ENCODE peak calls at places on chromosomes 16 and 17, in seven cellular contexts. H is pancreas; X is CD4-positive, alpha-beta T cell; F is WTC11; A is AG09309; N is A549; L is hepatocyte. C is an unnamed sample.

GRCh38 chr17:15038656-15039055 is 226.5 kb downstream of the PMP22 start:
- DNase-seq in H (no peak), X (no peak), F (no peak), A (peak), N (no peak), L (no peak), C (no peak)

GRCh38 chr16:46883690-46884512 is at the start of gene GPT2:
- DNase-seq in H (peak), X (peak), F (peak), A (peak), N (peak), L (peak), C (peak)

GRCh38 chr16:75065149-75065807 is 51.3 kb downstream of the LDHD start:
- DNase-seq in H (no peak), X (peak), F (no peak), A (no peak), N (no peak), L (peak), C (no peak)

GRCh38 chr17:382644-383533 is 30.3 kb upstream of the RPH3AL start:
- DNase-seq in H (no peak), X (no peak), F (peak), A (peak), N (peak), L (peak), C (no peak)

GRCh38 chr17:14211778-14212177 is 24.9 kb downstream of the CDRT15 start:
- DNase-seq in H (no peak), X (no peak), F (peak), A (no peak), N (no peak), L (no peak), C (peak)

GRCh38 chr17:64343833-64344637 is 46.6 kb downstream of the PECAM1 start:
- DNase-seq in H (peak), X (peak), F (no peak), A (peak), N (peak), L (peak), C (no peak)

GRCh38 chr16:86934581-86935322 is 356.4 kb downstream of the FOXL1 start:
- DNase-seq in H (no peak), X (no peak), F (no peak), A (no peak), N (no peak), L (no peak), C (no peak)

GRCh38 chr17:9115446-9116265 is 94.3 kb downstream of the NTN1 start:
- DNase-seq in H (peak), X (no peak), F (peak), A (no peak), N (peak), L (peak), C (peak)

GRCh38 chr17:61353211-61353610 is 46.4 kb upstream of the TBX2 start:
- DNase-seq in H (no peak), X (no peak), F (no peak), A (no peak), N (no peak), L (no peak), C (no peak)

GRCh38 chr17:29038511-29039300 is 4.2 kb upstream of the PIPOX start:
- DNase-seq in H (no peak), X (no peak), F (no peak), A (no peak), N (no peak), L (no peak), C (no peak)

GRCh38 chr17:78765821-78766220 is 16.3 kb downstream of the CYTH1 start:
- DNase-seq in H (no peak), X (no peak), F (no peak), A (no peak), N (no peak), L (no peak), C (no peak)

GRCh38 chr16:67249762-67250327 is 1.1 kb downstream of the SLC9A5 start:
- DNase-seq in H (no peak), X (no peak), F (no peak), A (no peak), N (no peak), L (no peak), C (no peak)

GRCh38 chr17:82917656-82918345 is 78.0 kb upstream of the ZNF750 start:
- DNase-seq in H (no peak), X (no peak), F (peak), A (no peak), N (peak), L (no peak), C (no peak)

GRCh38 chr16:50797456-50797855 is 55.6 kb downstream of the CYLD start:
- DNase-seq in H (no peak), X (no peak), F (no peak), A (no peak), N (no peak), L (no peak), C (no peak)

GRCh38 chr17:51435171-51435552 is 174.8 kb downstream of the UTP18 start:
- DNase-seq in H (no peak), X (no peak), F (no peak), A (no peak), N (no peak), L (no peak), C (no peak)

GRCh38 chr17:75722542-75723095 is 1.4 kb downstream of the ITGB4 start:
- DNase-seq in H (no peak), X (no peak), F (no peak), A (no peak), N (no peak), L (no peak), C (no peak)

GRCh38 chr17:19940722-19941464 is 36.7 kb downstream of the AKAP10 start:
- DNase-seq in H (no peak), X (no peak), F (no peak), A (peak), N (no peak), L (peak), C (no peak)

GRCh38 chr17:45668316-45668715 is 115.8 kb upstream of the CRHR1 start:
- DNase-seq in H (no peak), X (no peak), F (no peak), A (no peak), N (no peak), L (no peak), C (no peak)

GRCh38 chr16:78633551-78633950 is 534.1 kb downstream of the WWOX start:
- DNase-seq in H (no peak), X (no peak), F (no peak), A (no peak), N (no peak), L (no peak), C (no peak)

GRCh38 chr16:58020628-58021521 is 4.7 kb upstream of the MMP15 start:
- DNase-seq in H (peak), X (peak), F (peak), A (no peak), N (peak), L (peak), C (no peak)

GRCh38 chr16:1206786-1207185 is 18.3 kb downstream of the TPSG1 start:
- DNase-seq in H (no peak), X (no peak), F (no peak), A (no peak), N (no peak), L (no peak), C (no peak)

GRCh38 chr16:66036775-66037715 is 329.4 kb upstream of the CDH5 start:
- DNase-seq in H (no peak), X (no peak), F (no peak), A (peak), N (no peak), L (peak), C (no peak)

GRCh38 chr17:2190014-2190413 is 113.6 kb downstream of the SMG6 start:
- DNase-seq in H (no peak), X (no peak), F (no peak), A (no peak), N (no peak), L (no peak), C (no peak)

GRCh38 chr17:21285164-21286065 is 904 bp downstream of the MAP2K3 start:
- DNase-seq in H (peak), X (no peak), F (no peak), A (no peak), N (no peak), L (peak), C (no peak)

GRCh38 chr17:47888293-47888692 is 7.7 kb upstream of the SP2 start:
- DNase-seq in H (no peak), X (no peak), F (no peak), A (no peak), N (no peak), L (no peak), C (no peak)

GRCh38 chr17:17495448-17496188 is 577 bp downstream of the RASD1 start:
- DNase-seq in H (peak), X (no peak), F (peak), A (no peak), N (no peak), L (peak), C (no peak)

GRCh38 chr17:83189673-83190385 is 110.4 kb downstream of the METRNL start:
- DNase-seq in H (peak), X (no peak), F (no peak), A (no peak), N (no peak), L (peak), C (no peak)

GRCh38 chr16:49634235-49635008 is 221.5 kb downstream of the ZNF423 start:
- DNase-seq in H (no peak), X (no peak), F (no peak), A (no peak), N (no peak), L (no peak), C (no peak)

GRCh38 chr17:45277992-45278391 is 16.1 kb upstream of the SPATA32 start:
- DNase-seq in H (peak), X (no peak), F (no peak), A (no peak), N (no peak), L (no peak), C (no peak)

GRCh38 chr16:2036200-2036966 is 9.7 kb downstream of the NHERF2 start:
- DNase-seq in H (no peak), X (no peak), F (no peak), A (no peak), N (no peak), L (no peak), C (no peak)

GRCh38 chr17:7404737-7405412 is 978 bp upstream of the TMEM256 start:
- DNase-seq in H (peak), X (no peak), F (peak), A (no peak), N (peak), L (no peak), C (no peak)

GRCh38 chr17:58082341-58082869 is 814 bp upstream of the DYNLL2 start:
- DNase-seq in H (no peak), X (no peak), F (peak), A (no peak), N (no peak), L (no peak), C (no peak)

GRCh38 chr17:58085039-58085715 is 2.0 kb downstream of the DYNLL2 start:
- DNase-seq in H (no peak), X (no peak), F (no peak), A (no peak), N (no peak), L (no peak), C (no peak)

GRCh38 chr17:58083491-58084316 is 485 bp downstream of the DYNLL2 start:
- DNase-seq in H (peak), X (peak), F (no peak), A (no peak), N (peak), L (peak), C (peak)

GRCh38 chr17:58082870-58083490 is at the start of gene DYNLL2:
- DNase-seq in H (peak), X (peak), F (peak), A (peak), N (peak), L (peak), C (peak)

GRCh38 chr17:58084317-58084981 is 1.2 kb downstream of the DYNLL2 start:
- DNase-seq in H (peak), X (peak), F (peak), A (no peak), N (peak), L (peak), C (no peak)
- TF ChIP-seq CTCF in H (no peak), X (peak), F (no peak), A (peak), N (peak), L (peak), C (no peak)

GRCh38 chr16:89554343-89554742 is 6.1 kb upstream of the RPL13 start:
- DNase-seq in H (no peak), X (no peak), F (no peak), A (no peak), N (no peak), L (no peak), C (no peak)
- TF ChIP-seq CTCF in H (no peak), X (no peak), F (no peak), A (no peak), N (no peak), L (no peak), C (no peak)

GRCh38 chr16:24854607-24855171 is 8.9 kb downstream of the SLC5A11 start:
- DNase-seq in H (no peak), X (no peak), F (no peak), A (no peak), N (no peak), L (no peak), C (no peak)

GRCh38 chr16:24861461-24861860 is 15.7 kb downstream of the SLC5A11 start:
- DNase-seq in H (no peak), X (no peak), F (no peak), A (no peak), N (no peak), L (no peak), C (no peak)

GRCh38 chr16:24853830-24854229 is 8.1 kb downstream of the SLC5A11 start:
- DNase-seq in H (no peak), X (no peak), F (no peak), A (no peak), N (peak), L (peak), C (no peak)

GRCh38 chr16:24855678-24856077 is 9.9 kb downstream of the SLC5A11 start:
- DNase-seq in H (no peak), X (no peak), F (no peak), A (no peak), N (no peak), L (no peak), C (no peak)

DNA sequence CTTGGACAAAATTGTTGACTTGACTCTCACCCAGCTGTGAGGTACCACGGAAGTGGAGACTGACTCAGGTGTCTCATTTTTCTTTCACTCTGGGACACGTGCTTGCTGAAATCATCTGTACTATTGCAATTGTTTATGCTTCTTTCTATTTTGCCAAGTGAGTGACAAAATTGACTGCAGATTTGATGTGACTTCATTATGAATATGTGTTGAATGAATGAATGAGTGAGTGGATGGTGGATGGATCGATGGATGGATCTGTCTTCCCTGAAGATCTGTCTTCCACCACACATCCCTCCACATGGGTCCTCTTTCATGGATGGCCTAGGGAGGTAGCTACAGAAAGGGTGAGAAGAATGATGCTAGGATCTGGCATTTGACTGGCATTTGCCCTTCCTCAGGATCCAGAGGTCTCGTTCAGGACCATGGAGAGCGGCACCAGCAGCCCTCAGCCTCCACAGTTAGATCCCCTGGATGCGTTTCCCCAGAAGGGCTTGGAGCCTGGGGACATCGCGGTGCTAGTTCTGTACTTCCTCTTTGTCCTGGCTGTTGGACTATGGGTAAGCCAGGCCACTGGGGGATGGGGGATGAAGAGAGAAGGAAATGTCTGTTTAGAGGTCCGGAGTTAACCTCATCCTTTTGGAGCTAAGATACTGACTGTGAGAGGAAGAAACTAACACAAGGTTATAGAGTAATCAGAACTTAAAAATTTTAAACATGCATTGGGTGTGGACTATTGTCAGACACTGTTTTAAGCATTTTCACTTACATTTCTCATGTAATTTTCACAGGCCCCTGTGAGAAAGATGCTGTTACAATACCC is 12.7 kb downstream of the SLC5A11 start:
- DNase-seq in H (peak), X (peak), F (peak), A (no peak), N (peak), L (peak), C (peak)
- TF ChIP-seq CTCF in H (no peak), X (no peak), F (no peak), A (no peak), N (no peak), L (no peak), C (no peak)

GRCh38 chr17:44039829-44040635 is 25.3 kb upstream of the TMEM101 start:
- DNase-seq in H (no peak), X (no peak), F (no peak), A (no peak), N (no peak), L (no peak), C (no peak)
- TF ChIP-seq CTCF in H (no peak), X (no peak), F (no peak), A (no peak), N (no peak), L (no peak), C (no peak)

C was measured in activated B cell treated with CpG ODN at 0.5 μM for 24 hours.